ENCODE peak calls at places on chromosomes 2 and 18, in six cellular contexts. One of them, this sample, is unnamed.

GRCh38 chr2:144198116-144198515 is 321.8 kb downstream of the ZEB2 start:
- DNase-seq in SK-MEL-5: no peak
- DNase-seq in fibroblast of pulmonary artery: peak
- DNase-seq in kidney: no peak
- DNase-seq in left colon: no peak
- DNase-seq in neural crest cell: no peak
- DNase-seq in this sample: no peak

GRCh38 chr2:182522930-182523541 is 96.2 kb upstream of the PDE1A start:
- DNase-seq in SK-MEL-5: no peak
- DNase-seq in fibroblast of pulmonary artery: no peak
- DNase-seq in kidney: no peak
- DNase-seq in left colon: no peak
- DNase-seq in neural crest cell: no peak
- DNase-seq in this sample: no peak

GRCh38 chr18:64238076-64238475 is 89.2 kb upstream of the LINC00305 start:
- DNase-seq in SK-MEL-5: peak
- DNase-seq in fibroblast of pulmonary artery: no peak
- DNase-seq in kidney: no peak
- DNase-seq in left colon: no peak
- DNase-seq in neural crest cell: no peak
- DNase-seq in this sample: no peak

GRCh38 chr2:107064750-107065149 is 178.8 kb upstream of the ST6GAL2 start:
- DNase-seq in SK-MEL-5: no peak
- DNase-seq in fibroblast of pulmonary artery: peak
- DNase-seq in kidney: no peak
- DNase-seq in left colon: no peak
- DNase-seq in neural crest cell: no peak
- DNase-seq in this sample: no peak

GRCh38 chr18:32373995-32374394 is 96.7 kb downstream of the GAREM1 start:
- DNase-seq in SK-MEL-5: no peak
- DNase-seq in fibroblast of pulmonary artery: peak
- DNase-seq in kidney: no peak
- DNase-seq in left colon: peak
- DNase-seq in neural crest cell: no peak
- DNase-seq in this sample: peak

GRCh38 chr2:79621755-79622154 is 108.9 kb downstream of the CTNNA2 start:
- DNase-seq in SK-MEL-5: no peak
- DNase-seq in fibroblast of pulmonary artery: no peak
- DNase-seq in kidney: no peak
- DNase-seq in left colon: no peak
- DNase-seq in neural crest cell: no peak
- DNase-seq in this sample: no peak

GRCh38 chr18:13124411-13124810 is 94.1 kb upstream of the LDLRAD4 start:
- DNase-seq in SK-MEL-5: no peak
- DNase-seq in fibroblast of pulmonary artery: no peak
- DNase-seq in kidney: no peak
- DNase-seq in left colon: no peak
- DNase-seq in neural crest cell: no peak
- DNase-seq in this sample: no peak

GRCh38 chr18:28116461-28116860 is 60.5 kb downstream of the CDH2 start:
- DNase-seq in SK-MEL-5: no peak
- DNase-seq in fibroblast of pulmonary artery: no peak
- DNase-seq in kidney: no peak
- DNase-seq in left colon: no peak
- DNase-seq in neural crest cell: no peak
- DNase-seq in this sample: no peak

GRCh38 chr2:3739313-3739712 is 35.9 kb downstream of the DCDC2C start:
- DNase-seq in SK-MEL-5: peak
- DNase-seq in fibroblast of pulmonary artery: no peak
- DNase-seq in kidney: no peak
- DNase-seq in left colon: no peak
- DNase-seq in neural crest cell: no peak
- DNase-seq in this sample: no peak

GRCh38 chr2:39736593-39736992 is 42.5 kb downstream of the THUMPD2 start:
- DNase-seq in SK-MEL-5: no peak
- DNase-seq in fibroblast of pulmonary artery: peak
- DNase-seq in kidney: no peak
- DNase-seq in left colon: no peak
- DNase-seq in neural crest cell: no peak
- DNase-seq in this sample: no peak

GRCh38 chr2:161839931-161840330 is 215.7 kb downstream of the SLC4A10 start:
- DNase-seq in SK-MEL-5: no peak
- DNase-seq in fibroblast of pulmonary artery: no peak
- DNase-seq in kidney: no peak
- DNase-seq in left colon: no peak
- DNase-seq in neural crest cell: no peak
- DNase-seq in this sample: no peak

GRCh38 chr18:12741351-12741750 is 38.5 kb downstream of the PSMG2 start:
- DNase-seq in SK-MEL-5: peak
- DNase-seq in fibroblast of pulmonary artery: peak
- DNase-seq in kidney: no peak
- DNase-seq in left colon: no peak
- DNase-seq in neural crest cell: no peak
- DNase-seq in this sample: no peak

GRCh38 chr2:55033076-55033742 is 17.0 kb downstream of the RTN4 start:
- DNase-seq in SK-MEL-5: no peak
- DNase-seq in fibroblast of pulmonary artery: no peak
- DNase-seq in kidney: no peak
- DNase-seq in left colon: no peak
- DNase-seq in neural crest cell: no peak
- DNase-seq in this sample: no peak

GRCh38 chr18:10290244-10291240 is 163.9 kb upstream of the APCDD1 start:
- DNase-seq in SK-MEL-5: no peak
- DNase-seq in fibroblast of pulmonary artery: peak
- DNase-seq in kidney: no peak
- DNase-seq in left colon: no peak
- DNase-seq in neural crest cell: no peak
- DNase-seq in this sample: no peak

This sample was measured in colonic mucosa.